ENCODE peak calls at places on chromosomes 3 and 15, in six cellular contexts. C is tibial nerve; H is tibial artery; Z is testis; W is neural progenitor cell; D is effector memory CD4-positive, alpha-beta T cell. F is an unnamed sample.

GRCh38 chr3:119950666-119951325 is 143.5 kb downstream of the GSK3B start:
- DNase-seq in D (no peak), C (no peak), Z (no peak), H (no peak), W (no peak), F (no peak)

GRCh38 chr3:127371846-127372245 is 84.0 kb upstream of the PRR20G start:
- DNase-seq in D (no peak), C (no peak), Z (no peak), W (no peak), H (no peak), F (no peak)

GRCh38 chr15:76844096-76844495 is 61.0 kb downstream of the SCAPER start:
- DNase-seq in C (no peak), W (no peak), D (no peak), Z (no peak), H (no peak), F (no peak)

GRCh38 chr3:171404376-171404982 is 55.7 kb downstream of the TNIK start:
- DNase-seq in Z (no peak), H (no peak), C (no peak), W (no peak), D (no peak), F (no peak)

GRCh38 chr15:36585774-36586173 is 6.3 kb downstream of the CDIN1 start:
- DNase-seq in C (no peak), W (no peak), H (no peak), D (no peak), Z (no peak), F (no peak)

GRCh38 chr3:65593780-65594752 is 444.7 kb downstream of the MAGI1 start:
- DNase-seq in H (no peak), C (no peak), Z (no peak), W (no peak), D (no peak), F (no peak)

GRCh38 chr3:129016725-129017530 is 15.8 kb downstream of the EFCC1 start:
- DNase-seq in W (no peak), H (no peak), C (no peak), Z (no peak), D (peak; percentile 20), F (no peak)

GRCh38 chr15:64070965-64071851 is 22.4 kb downstream of the CIAO2A start:
- DNase-seq in C (peak; percentile 58), D (no peak), Z (peak; percentile 61), W (no peak), H (peak; percentile 90), F (peak; percentile 72)

GRCh38 chr15:77507151-77507847 is 86.6 kb downstream of the HMG20A start:
- DNase-seq in H (peak; percentile 63), C (peak; percentile 40), Z (peak; percentile 72), W (no peak), D (no peak), F (peak; percentile 48)

GRCh38 chr3:143332046-143332445 is 212.5 kb downstream of the CHST2 start:
- DNase-seq in C (no peak), Z (no peak), H (no peak), W (no peak), D (no peak), F (no peak)

GRCh38 chr3:114582929-114583328 is 289.1 kb downstream of the TIGIT start:
- DNase-seq in C (no peak), W (no peak), H (no peak), D (no peak), Z (no peak), F (no peak)

GRCh38 chr3:45693941-45694521 is 4.8 kb downstream of the SACM1L start:
- DNase-seq in C (no peak), H (no peak), W (no peak), D (peak; percentile 32), Z (no peak), F (no peak)

GRCh38 chr15:78830514-78831228 is 19.4 kb upstream of the ADAMTS7 start:
- DNase-seq in H (no peak), C (no peak), Z (no peak), W (no peak), D (no peak), F (peak; percentile 69)

GRCh38 chr15:63891079-63891762 is 57.5 kb upstream of the HERC1 start:
- DNase-seq in W (peak; percentile 87), H (peak; percentile 65), C (peak; percentile 71), D (peak; percentile 67), Z (peak; percentile 91), F (peak; percentile 92)

GRCh38 chr3:38541800-38542199 is 45.7 kb downstream of the EXOG start:
- DNase-seq in C (no peak), W (no peak), D (no peak), H (no peak), Z (no peak), F (no peak)

GRCh38 chr3:127035672-127036071 is 52.8 kb downstream of the PLXNA1 start:
- DNase-seq in W (no peak), H (peak; percentile 52), D (no peak), C (peak; percentile 12), Z (peak; percentile 48), F (peak; percentile 91)

GRCh38 chr3:148903022-148903442 is 37.9 kb downstream of the CPA3 start:
- DNase-seq in H (no peak), D (no peak), Z (no peak), W (no peak), C (no peak), F (no peak)

GRCh38 chr15:99961011-99961441 is 227.8 kb upstream of the LYSMD4 start:
- DNase-seq in C (peak; percentile 36), D (no peak), Z (peak; percentile 52), W (peak; percentile 49), H (no peak), F (no peak)

GRCh38 chr3:9422712-9423424 is 25.5 kb downstream of the SETD5 start:
- DNase-seq in C (peak; percentile 97), H (peak; percentile 90), Z (peak; percentile 94), D (no peak), W (peak; percentile 59), F (no peak)

DNA sequence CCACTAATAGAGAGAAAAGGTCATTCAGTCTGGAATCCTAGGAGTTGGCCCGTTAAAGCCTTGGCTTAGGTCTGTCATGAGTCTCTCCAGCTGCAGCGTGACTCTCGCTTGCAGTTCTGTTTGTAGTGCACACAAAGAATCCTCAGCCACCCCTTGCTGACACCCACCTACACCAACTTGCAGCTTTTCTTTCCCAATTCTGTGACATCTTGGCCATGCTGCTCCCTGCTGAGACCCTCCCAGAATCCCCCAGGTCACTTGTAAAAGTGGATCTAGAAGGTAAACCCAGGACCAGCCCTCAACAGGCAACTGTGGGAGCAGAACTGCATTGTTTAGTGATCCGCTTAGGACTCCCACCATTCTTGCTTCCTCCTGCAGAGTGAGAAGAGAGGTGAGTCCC is 17.6 kb downstream of the MAGEF1 start:
- DNase-seq in W (no peak), Z (no peak), C (no peak), D (no peak), H (no peak), F (no peak)
- H3K27ac ChIP-seq in W (no peak overlapping the region), Z (no peak overlapping the region), C (no peak overlapping the region), D (no peak overlapping the region), H (no peak overlapping the region), F (no peak overlapping the region)

DNA sequence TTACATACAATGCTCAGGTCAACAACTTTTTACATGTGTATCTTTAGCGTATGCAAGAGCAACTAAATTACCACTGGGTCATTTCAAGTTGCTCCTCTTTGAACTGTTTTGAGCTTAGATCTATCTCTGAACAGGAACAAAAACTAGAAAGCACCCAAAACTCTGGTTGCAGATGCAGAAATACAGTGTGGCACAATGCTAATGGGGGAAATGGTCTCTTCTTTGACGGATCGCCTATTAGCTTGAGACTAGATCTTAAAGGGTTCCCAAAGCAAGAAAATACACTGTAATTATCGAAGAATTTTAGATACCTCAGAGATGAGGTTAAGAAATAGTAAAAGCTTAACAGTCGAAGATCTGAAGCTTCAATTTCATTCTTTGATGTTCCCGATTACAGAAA is 864 bp downstream of the PPP1R2 start:
- DNase-seq in C (no peak), Z (no peak), W (no peak), D (no peak), H (no peak), F (no peak)
- H3K4me1 ChIP-seq in C (no peaks in the 10 kb centered on the region), Z (peaks cover 20% of the 10 kb centered on the region), W (peaks cover 12% of the 10 kb centered on the region), D (peaks cover 49% of the 10 kb centered on the region), H (peaks cover 73% of the 10 kb centered on the region), F (peaks cover 74% of the 10 kb centered on the region)

GRCh38 chr15:17026633-17027032 is 3515.0 kb downstream of the GOLGA6L6 start:
- DNase-seq in H (no peak), C (no peak), Z (no peak), W (no peak), D (no peak), F (no peak)
- H3K9me3 ChIP-seq in H (no peaks in the 10 kb centered on the region), C (peaks cover 7% of the 10 kb centered on the region), Z (no peaks in the 10 kb centered on the region), W (peaks cover 46% of the 10 kb centered on the region), D (no peaks in the 10 kb centered on the region), F (no peaks in the 10 kb centered on the region)

GRCh38 chr15:29887719-29888118 is 65.5 kb upstream of the TJP1 start:
- DNase-seq in Z (no peak), W (no peak), H (no peak), C (no peak), D (no peak), F (no peak)
- H3K27ac ChIP-seq in Z (no peak overlapping the region), W (no peak overlapping the region), H (no peak overlapping the region), C (peak overlapping the region; percentile 40), D (no peak overlapping the region), F (no peak overlapping the region)

DNA sequence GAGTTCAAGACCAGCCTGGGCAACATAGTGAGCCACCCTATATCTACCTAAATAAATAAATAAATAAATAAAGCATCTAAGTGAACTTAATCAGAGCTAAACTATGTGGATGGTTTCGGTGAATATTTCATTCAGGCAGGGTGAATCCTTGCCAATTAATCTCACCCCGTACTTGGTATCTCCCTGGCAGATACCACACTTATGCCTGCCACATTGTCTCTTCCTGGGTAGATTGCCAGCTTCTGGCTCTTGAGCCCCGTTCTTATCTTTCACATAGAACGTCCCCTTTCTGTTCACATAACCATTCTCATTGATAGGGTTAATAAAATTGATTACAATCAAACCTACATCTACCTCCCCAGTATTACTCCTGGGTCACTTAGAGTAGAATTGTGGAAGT is 7.0 kb downstream of the SNAP23 start:
- DNase-seq in Z (peak; percentile 58), W (no peak), D (no peak), C (no peak), H (no peak), F (no peak)
- H3K4me1 ChIP-seq in Z (peaks cover 53% of the 10 kb centered on the region), W (no peaks in the 10 kb centered on the region), D (no peaks in the 10 kb centered on the region), C (no peaks in the 10 kb centered on the region), H (peaks cover 73% of the 10 kb centered on the region), F (peaks cover 74% of the 10 kb centered on the region)

DNA sequence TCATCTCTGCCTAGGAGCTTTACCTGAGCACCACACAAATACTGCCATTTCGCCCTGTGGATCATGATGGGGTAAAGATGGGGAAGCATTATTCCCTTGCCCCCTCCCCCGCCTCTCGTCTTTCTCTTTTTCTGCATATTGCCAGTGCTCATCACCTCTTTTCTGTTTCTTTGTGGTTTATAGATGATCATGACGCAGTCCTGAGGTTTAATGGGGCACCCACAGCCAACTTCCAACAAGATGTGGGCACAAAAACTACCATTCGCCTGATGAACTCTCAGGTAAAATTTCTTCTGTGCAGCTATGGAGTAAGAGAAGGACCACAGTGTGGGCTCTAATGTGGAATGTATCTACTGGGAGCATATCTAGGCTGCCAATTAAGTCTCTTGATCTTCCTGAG is 88.2 kb downstream of the RPL39L start:
- DNase-seq in C (no peak), H (no peak), W (no peak), Z (no peak), D (no peak), F (no peak)
- H3K9me3 ChIP-seq in C (peaks cover 20% of the 10 kb centered on the region), H (peaks cover 10% of the 10 kb centered on the region), W (no peaks in the 10 kb centered on the region), Z (no peaks in the 10 kb centered on the region), D (no peaks in the 10 kb centered on the region), F (no peaks in the 10 kb centered on the region)

F was measured in left lung.